ENCODE peak calls at places on chromosomes 6 and 20, in eight cellular contexts. L is MM.1S, J is IMR-90, V is progenitor cell of endocrine pancreas, R is A549, B is PC-9, F is colonic mucosa, G is BJ. X is an unnamed sample.

GRCh38 chr20:44683263-44684046 is 31.7 kb upstream of the CCN5 start:
- DNase-seq in J (peak), R (peak), B (peak), F (peak), L (peak), G (no peak), V (peak), X (peak)

GRCh38 chr6:20211941-20212391 is 303 bp downstream of the MBOAT1 start:
- DNase-seq in J (no peak), F (peak), V (no peak), L (peak), B (no peak), G (no peak), R (peak), X (peak)

GRCh38 chr6:89475634-89476033 is 42.7 kb downstream of the ANKRD6 start:
- DNase-seq in V (no peak), B (no peak), F (no peak), G (no peak), L (peak), J (no peak), R (no peak), X (peak)

GRCh38 chr6:132287101-132287500 is 114.2 kb downstream of the MOXD1 start:
- DNase-seq in F (no peak), R (no peak), G (no peak), V (no peak), L (no peak), B (no peak), J (no peak), X (no peak)

GRCh38 chr6:117531346-117531745 is 48.9 kb downstream of the DCBLD1 start:
- DNase-seq in L (no peak), J (no peak), F (no peak), R (no peak), V (no peak), G (no peak), B (no peak), X (peak)

GRCh38 chr20:13200767-13201500 is 20.1 kb upstream of the ISM1 start:
- DNase-seq in V (no peak), G (no peak), B (no peak), F (no peak), R (no peak), J (no peak), L (no peak), X (no peak)

GRCh38 chr6:81636930-81637568 is 115.4 kb downstream of the TENT5A start:
- DNase-seq in L (no peak), V (no peak), G (no peak), B (no peak), F (no peak), J (peak), R (no peak), X (no peak)

GRCh38 chr20:6209093-6209492 is 86.3 kb upstream of the FERMT1 start:
- DNase-seq in B (no peak), V (no peak), R (no peak), F (no peak), J (no peak), L (no peak), G (no peak), X (no peak)

GRCh38 chr6:18397701-18398100 is 10.6 kb downstream of the RNF144B start:
- DNase-seq in L (no peak), F (no peak), R (no peak), G (no peak), B (no peak), J (no peak), V (no peak), X (no peak)

GRCh38 chr6:108921547-108922331 is 73.5 kb downstream of the ARMC2 start:
- DNase-seq in R (no peak), L (peak), V (no peak), F (no peak), J (peak), G (no peak), B (no peak), X (peak)

GRCh38 chr6:29552512-29553051 is 7.0 kb downstream of the UBD start:
- DNase-seq in J (peak), G (peak), L (peak), F (no peak), R (peak), B (no peak), V (no peak), X (peak)

GRCh38 chr6:167669553-167669849 is 157.2 kb upstream of the AFDN start:
- DNase-seq in V (no peak), F (no peak), J (no peak), R (no peak), B (no peak), G (no peak), L (no peak), X (no peak)

GRCh38 chr20:836188-836587 is 2.7 kb downstream of the FAM110A start:
- DNase-seq in J (no peak), V (no peak), G (no peak), F (no peak), L (no peak), B (no peak), R (no peak), X (no peak)

GRCh38 chr20:45056473-45057148 is 44.3 kb downstream of the KCNS1 start:
- DNase-seq in G (no peak), J (no peak), B (no peak), R (no peak), F (no peak), V (no peak), L (no peak), X (no peak)

GRCh38 chr6:13794184-13794583 is 20.2 kb downstream of the MCUR1 start:
- DNase-seq in V (no peak), R (peak), J (peak), L (no peak), F (no peak), G (peak), B (no peak), X (peak)

GRCh38 chr6:22764521-22764920 is 195.2 kb downstream of the HDGFL1 start:
- DNase-seq in V (no peak), L (no peak), R (no peak), J (peak), G (no peak), B (no peak), F (no peak), X (no peak)

GRCh38 chr6:31920803-31921202 is 6.7 kb upstream of the C2 start:
- DNase-seq in F (no peak), J (no peak), L (no peak), G (no peak), B (no peak), R (peak), V (no peak), X (peak)

DNA sequence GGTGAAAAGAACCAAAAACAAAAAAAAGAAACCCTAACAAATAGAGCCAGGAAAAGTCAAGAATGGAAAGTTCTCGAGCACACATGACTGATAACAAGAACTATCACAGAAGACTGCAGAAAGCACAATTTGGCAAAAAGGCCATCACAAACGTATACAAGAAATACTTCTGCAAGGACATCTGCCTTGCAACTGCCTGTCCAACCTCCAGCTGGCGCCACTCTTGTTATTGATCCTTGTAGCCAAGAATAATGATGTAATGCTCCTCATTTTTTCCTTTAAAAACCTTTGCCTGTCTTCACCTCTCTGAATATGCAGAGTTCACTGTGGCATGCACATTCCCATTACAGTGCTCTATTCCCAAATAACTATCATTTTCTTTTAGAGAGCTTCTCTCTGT is 87.9 kb upstream of the BMP5 start:
- DNase-seq in B (no peak), G (no peak), R (no peak), L (no peak), J (no peak), F (no peak), V (no peak), X (peak)
- TF ChIP-seq CTCF in B (no peak), G (peak), R (no peak), L (peak), J (peak), F (no peak), V (peak), X (peak)

DNA sequence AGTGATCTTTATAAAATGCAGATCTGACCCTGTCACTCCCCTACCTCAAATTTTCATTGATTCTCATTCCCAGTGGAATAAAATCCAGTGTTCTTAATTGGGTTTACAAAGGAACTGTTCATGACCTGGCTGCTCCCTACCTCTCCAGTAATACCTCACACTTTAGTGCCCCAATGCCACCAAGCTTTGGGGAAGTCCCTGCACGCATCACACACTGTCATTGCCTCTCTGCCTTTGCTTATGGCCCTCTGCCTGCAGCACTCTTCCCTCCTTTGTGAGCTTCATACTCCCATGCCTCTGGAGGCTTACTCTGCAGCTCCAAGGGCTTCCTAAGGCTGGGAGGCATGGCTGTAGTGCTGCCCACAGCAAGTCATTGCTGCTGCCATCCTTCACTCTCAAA is 57.4 kb downstream of the TMC2 start:
- DNase-seq in R (no peak), L (no peak), J (no peak), B (no peak), F (no peak), V (no peak), G (no peak), X (no peak)
- TF ChIP-seq CTCF in R (no peak), L (no peak), J (no peak), B (no peak), F (no peak), V (no peak), G (no peak), X (no peak)

GRCh38 chr6:169445227-169445626 is 191.6 kb upstream of the THBS2 start:
- DNase-seq in L (no peak), V (no peak), B (no peak), J (no peak), F (no peak), R (no peak), G (no peak), X (no peak)
- TF ChIP-seq CTCF in L (no peak), V (peak), B (no peak), J (no peak), F (peak), R (no peak), G (no peak), X (peak)

GRCh38 chr6:156618600-156619205 is 158.5 kb upstream of the ARID1B start:
- DNase-seq in G (no peak), F (no peak), B (no peak), V (no peak), L (no peak), J (no peak), R (no peak), X (no peak)
- TF ChIP-seq CTCF in G (no peak), F (no peak), B (no peak), V (peak), L (no peak), J (peak), R (no peak), X (no peak)

DNA sequence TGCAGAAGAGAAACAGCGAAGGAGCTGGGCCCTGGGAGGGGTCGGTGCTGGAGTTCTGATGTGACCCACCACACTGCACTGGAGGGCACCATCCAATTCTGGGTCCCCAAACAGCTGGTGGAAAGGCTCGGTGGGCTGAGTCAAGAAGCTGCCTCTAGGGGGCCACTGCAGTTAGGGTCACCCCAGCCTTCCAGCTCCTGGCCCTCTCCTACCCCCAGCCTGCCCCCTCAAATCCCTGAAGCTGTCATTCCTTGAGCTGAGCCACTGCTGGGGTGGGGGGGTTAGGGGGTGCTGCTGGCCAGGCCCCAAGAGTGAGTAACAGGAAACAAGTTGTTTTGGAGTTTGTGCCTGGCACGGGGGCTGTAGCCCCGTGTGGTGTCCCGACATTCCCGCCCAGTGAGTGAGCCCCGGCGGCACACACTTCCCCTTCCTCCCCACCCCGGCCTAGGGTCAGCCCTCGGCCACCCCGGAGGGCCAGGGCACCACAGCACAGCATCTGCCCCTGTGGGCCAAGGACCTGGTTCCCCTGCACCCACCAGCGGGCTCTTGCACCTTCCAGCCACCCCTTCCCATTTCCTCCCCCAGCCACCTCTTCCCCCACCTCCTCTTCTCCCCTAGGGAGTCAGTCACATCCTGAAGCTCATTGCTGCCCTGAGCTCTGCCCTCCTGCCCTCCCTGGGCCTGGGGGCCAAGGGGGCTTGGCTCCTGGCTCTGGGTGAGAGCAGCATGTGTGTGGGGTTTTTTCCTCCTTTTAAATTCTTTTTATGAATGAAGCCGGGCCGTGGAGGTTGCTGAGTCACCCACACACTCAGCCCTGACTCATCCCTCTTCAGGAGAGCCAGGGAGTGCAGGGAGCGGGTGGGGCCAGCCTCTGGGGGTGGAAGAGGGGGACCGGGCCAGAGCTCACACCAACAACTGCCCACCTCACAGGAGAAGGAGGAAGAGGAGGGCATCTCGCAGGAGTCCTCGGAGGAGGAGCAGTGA is 4.6 kb downstream of the SMIM29 start:
- DNase-seq in R (peak), B (peak), V (no peak), L (no peak), F (peak), J (peak), G (peak), X (peak)
- TF ChIP-seq CTCF in R (peak), B (peak), V (peak), L (peak), F (no peak), J (peak), G (peak), X (peak)

GRCh38 chr20:64244281-64244805 is 11.2 kb upstream of the PCMTD2 start:
- DNase-seq in J (no peak), F (no peak), L (no peak), G (no peak), R (no peak), B (no peak), V (no peak), X (no peak)
- TF ChIP-seq CTCF in J (no peak), F (no peak), L (no peak), G (no peak), R (no peak), B (no peak), V (no peak), X (no peak)

X was measured in cardiac fibroblast.